ENCODE peak calls at places on chromosomes 2 and 18, in eight cellular contexts. D is RWPE1; N is naive thymus-derived CD4-positive, alpha-beta T cell; V is lung; I is CD8-positive, alpha-beta T cell; J is AG04450; L is stomach; R is heart left ventricle. E is an unnamed sample.

GRCh38 chr18:39660141-39660540 is 2094.5 kb upstream of the CELF4 start:
- DNase-seq in I (no peak), D (no peak), R (no peak), L (no peak), V (no peak), N (no peak), J (no peak), E (no peak)

GRCh38 chr18:12838178-12838634 is 45.8 kb downstream of the PTPN2 start:
- DNase-seq in V (peak), I (no peak), D (peak), J (peak), N (no peak), L (peak), R (no peak), E (no peak)

GRCh38 chr2:88656690-88657089 is 29.4 kb upstream of the EIF2AK3 start:
- DNase-seq in R (no peak), I (no peak), J (no peak), D (no peak), V (no peak), N (no peak), L (no peak), E (no peak)

GRCh38 chr2:120243211-120243610 is 9.4 kb upstream of the RALB start:
- DNase-seq in I (no peak), D (no peak), J (no peak), N (no peak), R (no peak), L (no peak), V (no peak), E (no peak)

GRCh38 chr18:60676807-60677206 is 304.2 kb upstream of the MC4R start:
- DNase-seq in R (no peak), I (no peak), N (no peak), L (no peak), D (no peak), V (no peak), J (no peak), E (no peak)

GRCh38 chr2:208224802-208225201 is 30.1 kb downstream of the IDH1 start:
- DNase-seq in L (no peak), N (no peak), V (no peak), J (no peak), I (no peak), D (peak), R (no peak), E (no peak)

GRCh38 chr2:238101891-238102841 is 2.0 kb downstream of the ESPNL start:
- DNase-seq in L (peak), R (peak), N (no peak), I (peak), D (no peak), V (no peak), J (no peak), E (no peak)

GRCh38 chr2:24779121-24779520 is 14.1 kb downstream of the PTRHD1 start:
- DNase-seq in L (no peak), I (no peak), R (no peak), V (no peak), N (no peak), D (no peak), J (no peak), E (no peak)

GRCh38 chr2:17851731-17852585 is 26.5 kb upstream of the KCNS3 start:
- DNase-seq in I (no peak), N (no peak), V (peak), L (peak), D (peak), R (no peak), J (peak), E (peak)

GRCh38 chr2:169086893-169087467 is 17.6 kb downstream of the DHRS9 start:
- DNase-seq in D (no peak), R (no peak), V (peak), L (no peak), N (no peak), I (no peak), J (no peak), E (no peak)

GRCh38 chr2:88451647-88452150 is 794 bp downstream of the FOXI3 start:
- DNase-seq in I (no peak), L (no peak), J (no peak), N (no peak), D (no peak), R (peak), V (no peak), E (no peak)

GRCh38 chr2:171762879-171763573 is 75.8 kb downstream of the DYNC1I2 start:
- DNase-seq in I (no peak), D (peak), R (no peak), L (no peak), N (no peak), J (no peak), V (no peak), E (no peak)

GRCh38 chr2:17901246-17901645 is 22.8 kb downstream of the KCNS3 start:
- DNase-seq in R (peak), D (peak), I (no peak), J (no peak), V (no peak), L (no peak), N (no peak), E (peak)

GRCh38 chr2:21288299-21288698 is 164.5 kb downstream of the TDRD15 start:
- DNase-seq in D (no peak), R (no peak), J (no peak), N (no peak), I (no peak), L (no peak), V (no peak), E (no peak)

GRCh38 chr2:201196803-201197202 is 13.9 kb downstream of the CASP10 start:
- DNase-seq in D (no peak), N (no peak), J (no peak), V (no peak), I (no peak), L (no peak), R (no peak), E (no peak)

GRCh38 chr18:57404345-57404744 is 30.8 kb upstream of the ONECUT2 start:
- DNase-seq in L (no peak), R (no peak), I (no peak), D (no peak), N (no peak), J (no peak), V (no peak), E (no peak)

DNA sequence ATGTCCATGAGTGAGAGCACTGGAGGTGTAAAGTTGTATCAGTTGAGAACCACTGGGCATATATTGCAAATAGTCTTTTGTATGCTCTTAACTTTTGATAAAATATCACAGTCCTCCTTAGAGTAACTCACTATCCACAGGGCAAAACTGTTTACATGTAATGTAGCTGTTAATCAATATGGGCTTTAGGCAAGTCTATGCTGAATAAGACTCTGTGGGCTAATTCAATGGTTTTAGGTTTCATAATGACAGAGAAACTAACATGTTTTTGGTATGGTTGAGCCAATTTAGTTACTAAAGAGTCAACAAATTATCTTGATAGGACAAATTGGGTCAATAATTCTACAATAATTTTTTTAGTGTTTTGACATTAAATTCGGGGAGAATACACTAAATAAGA is 1134.9 kb upstream of the FAM98A start:
- DNase-seq in D (no peak), V (no peak), I (no peak), L (no peak), R (no peak), J (no peak), N (no peak), E (no peak)
- H3K27ac ChIP-seq in D (no peak), V (no peak), I (no peak), L (no peak), R (no peak), J (no peak), N (no peak), E (no peak)

DNA sequence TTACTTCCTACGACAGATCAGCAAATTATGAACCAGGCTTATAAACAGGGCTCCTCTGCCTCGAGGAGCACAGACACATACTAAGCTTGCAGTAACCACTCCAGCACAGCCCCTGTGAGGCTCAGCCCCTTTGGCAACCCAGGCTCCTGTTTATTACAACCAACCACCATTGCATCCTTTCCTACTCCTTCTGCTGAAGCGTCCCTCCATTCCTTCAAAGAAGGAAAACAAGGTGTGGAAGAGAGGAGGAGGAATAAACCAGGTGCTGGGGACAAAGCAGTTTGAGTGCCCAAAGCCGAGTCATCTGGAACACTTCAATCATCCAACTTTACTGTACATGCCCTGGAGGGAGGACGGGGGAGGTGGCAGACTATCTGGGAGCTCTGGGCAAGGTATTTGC is 87.2 kb upstream of the MGAT4A start:
- DNase-seq in I (no peak), D (no peak), V (peak), R (no peak), L (no peak), J (no peak), N (no peak), E (no peak)
- H3K27ac ChIP-seq in I (no peak), D (no peak), V (no peak), R (no peak), L (no peak), J (no peak), N (no peak), E (no peak)

GRCh38 chr2:239278361-239278760 is 122.5 kb downstream of the HDAC4 start:
- DNase-seq in D (no peak), L (no peak), I (no peak), R (no peak), V (no peak), N (no peak), J (no peak), E (no peak)
- H3K27ac ChIP-seq in D (peak), L (peak), I (no peak), R (no peak), V (no peak), N (no peak), J (no peak), E (no peak)

DNA sequence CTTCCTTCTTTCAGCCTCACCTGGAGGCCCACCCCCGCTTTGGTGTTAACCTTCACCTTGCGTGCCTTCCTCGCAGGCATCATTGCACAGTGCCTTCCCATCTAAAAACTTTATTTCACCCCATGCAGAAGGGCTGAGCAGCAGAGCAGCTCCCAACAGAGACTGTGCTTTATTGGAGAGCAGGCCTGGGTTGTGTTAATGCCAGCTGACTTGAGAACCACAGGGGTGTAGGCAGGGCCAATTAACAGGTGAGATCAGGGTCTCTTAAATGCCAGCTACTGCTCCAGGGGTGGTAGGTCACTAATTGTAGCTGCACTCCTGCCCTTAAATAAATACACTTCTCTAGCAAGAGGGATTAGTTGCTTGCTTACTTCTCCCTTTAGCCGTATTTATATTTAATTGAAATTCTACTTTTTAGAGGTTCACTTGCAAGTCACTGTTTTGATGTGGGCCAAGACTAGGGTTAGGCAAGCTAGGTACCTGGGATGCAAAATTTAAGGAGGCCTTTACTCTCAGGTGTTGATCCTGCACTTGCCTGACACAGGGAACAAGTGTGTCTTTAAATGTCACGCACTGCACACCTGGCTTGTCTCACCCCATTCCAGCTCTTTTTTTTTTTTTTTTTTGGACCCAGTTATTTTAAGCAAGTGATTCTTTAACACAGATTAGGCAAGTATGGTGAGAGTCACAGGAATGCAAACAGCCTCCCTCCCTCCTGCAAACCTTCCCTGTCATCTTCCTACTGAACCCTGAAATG is 54.5 kb downstream of the LYPD1 start:
- DNase-seq in L (no peak), J (no peak), R (no peak), D (no peak), N (no peak), I (peak), V (no peak), E (no peak)
- H3K27ac ChIP-seq in L (no peak), J (no peak), R (no peak), D (no peak), N (no peak), I (no peak), V (no peak), E (no peak)

E was measured in SJCRH30.